ENCODE peak calls at places on chromosomes 11 and 22, in six cellular contexts. V is HCT116, N is SK-N-SH, I is K562, L is H1, Q is HepG2. G is an unnamed sample.
A peak's percentile ranks its signal among the peaks of the same experiment; 100 is the strongest.

GRCh38 chr22:40182231-40182835 is 4.6 kb downstream of the TNRC6B start:
- DNase-seq in V (no peak), Q (no peak), N (no peak), L (no peak), I (no peak), G (no peak)

GRCh38 chr11:74749127-74749964 is 697 bp downstream of the RNF169 start:
- DNase-seq in V (peak; percentile 19), Q (peak; percentile 73), N (peak; percentile 86), L (peak; percentile 73), I (peak; percentile 82), G (peak; percentile 69)

GRCh38 chr11:77201991-77202841 is 74.2 kb downstream of the MYO7A start:
- DNase-seq in N (no peak), Q (no peak), L (no peak), V (no peak), I (no peak), G (no peak)

GRCh38 chr11:33802414-33802950 is 28.2 kb upstream of the FBXO3 start:
- DNase-seq in Q (peak; percentile 37), L (peak; percentile 83), V (peak; percentile 85), I (peak; percentile 28), N (peak; percentile 72), G (peak; percentile 26)

GRCh38 chr11:16278273-16278672 is 78.1 kb downstream of the SOX6 start:
- DNase-seq in N (no peak), Q (no peak), I (no peak), L (no peak), V (no peak), G (no peak)

GRCh38 chr22:19755722-19756287 is 4.8 kb upstream of the TBX1 start:
- DNase-seq in L (no peak), I (no peak), Q (no peak), N (peak; percentile 71), V (no peak), G (no peak)

GRCh38 chr22:36331306-36331911 is 56.4 kb downstream of the MYH9 start:
- DNase-seq in I (peak; percentile 62), Q (peak; percentile 75), N (peak; percentile 57), V (peak; percentile 82), L (no peak), G (peak; percentile 41)

GRCh38 chr11:61028135-61028729 is 56.8 kb downstream of the CD6 start:
- DNase-seq in L (no peak), I (no peak), Q (no peak), N (no peak), V (no peak), G (no peak)

GRCh38 chr22:24727218-24727851 is 47.2 kb downstream of the PIWIL3 start:
- DNase-seq in V (peak; percentile 72), Q (peak; percentile 92), N (peak; percentile 66), I (peak; percentile 33), L (no peak), G (peak; percentile 13)

GRCh38 chr11:838441-839279 is 3.7 kb downstream of the POLR2L start:
- DNase-seq in V (no peak), Q (peak; percentile 82), I (no peak), N (no peak), L (no peak), G (peak; percentile 46)

GRCh38 chr22:30607300-30607930 is 441 bp downstream of the TCN2 start:
- DNase-seq in Q (no peak), I (no peak), L (no peak), V (no peak), N (no peak), G (no peak)

GRCh38 chr11:128504489-128504888 is 82.9 kb downstream of the ETS1 start:
- DNase-seq in L (no peak), V (no peak), Q (no peak), N (no peak), I (no peak), G (no peak)

DNA sequence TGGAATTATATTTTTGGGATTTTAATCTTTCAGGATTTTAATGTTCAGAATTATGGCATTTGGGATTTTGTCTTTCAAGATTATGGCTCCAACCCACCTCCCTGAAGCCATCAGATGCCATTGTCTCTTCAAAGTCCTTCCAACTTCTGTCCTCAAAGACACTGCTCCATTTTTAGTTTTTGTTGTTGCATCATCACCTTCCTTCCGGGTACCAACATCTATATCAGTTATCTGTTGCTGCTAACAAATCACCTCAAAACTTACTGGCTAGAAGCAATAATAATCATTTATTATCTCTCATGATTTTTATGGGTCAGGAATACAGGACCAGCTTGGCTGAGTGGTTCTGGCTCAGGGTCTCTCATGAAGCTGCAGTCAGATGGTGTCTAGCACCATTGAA is 138.8 kb upstream of the ZBED5 start:
- DNase-seq in L (no peak), I (no peak), V (no peak), N (no peak), Q (no peak), G (no peak)
- TF ChIP-seq JUND in L (no peak), I (no peak), V (no peak), N (no peak), Q (no peak), G (no peak)

GRCh38 chr11:93082900-93083299 is 113.4 kb downstream of the MTNR1B start:
- DNase-seq in I (no peak), L (no peak), N (no peak), V (no peak), Q (no peak), G (no peak)

GRCh38 chr11:93081694-93082093 is 112.2 kb downstream of the MTNR1B start:
- DNase-seq in Q (no peak), I (no peak), N (no peak), V (no peak), L (no peak), G (no peak)

GRCh38 chr11:93085097-93085496 is 112.7 kb downstream of the SLC36A4 start:
- DNase-seq in V (no peak), L (no peak), N (no peak), I (no peak), Q (no peak), G (no peak)

GRCh38 chr11:93075782-93076181 is 106.3 kb downstream of the MTNR1B start:
- DNase-seq in I (no peak), Q (no peak), L (no peak), V (no peak), N (no peak), G (no peak)

DNA sequence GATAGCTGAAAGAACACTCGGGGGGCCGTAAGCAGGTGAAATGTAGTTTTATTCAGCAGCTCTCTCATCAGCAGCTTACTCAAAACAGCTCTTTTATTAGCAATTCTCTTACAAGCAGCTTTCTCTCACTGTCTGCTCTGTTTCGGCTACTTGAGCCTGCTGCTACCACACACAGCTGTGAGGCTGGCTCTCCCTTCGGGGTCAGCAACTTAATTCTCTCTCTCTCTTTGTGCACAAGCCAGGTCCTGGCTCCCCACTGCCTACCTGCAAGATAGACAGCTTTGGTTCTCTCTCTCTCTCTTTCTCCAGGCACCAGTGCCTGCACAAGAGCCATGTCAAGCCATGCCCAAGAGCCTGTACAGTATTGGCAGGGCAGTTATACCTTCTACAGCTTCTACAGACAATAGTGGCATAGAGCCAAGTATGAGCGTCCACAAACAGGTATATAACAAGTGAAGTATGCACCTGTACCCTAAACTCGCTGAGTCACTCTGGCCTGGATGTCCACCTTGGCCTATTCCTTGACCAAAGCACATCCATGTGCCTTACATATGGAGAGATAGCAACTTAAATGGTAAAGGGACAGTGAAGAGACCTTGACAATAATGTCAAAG is 110.8 kb downstream of the MTNR1B start:
- DNase-seq in I (no peak), L (no peak), Q (no peak), V (no peak), N (no peak), G (peak; percentile 51)
- TF ChIP-seq JUND in I (no peak), L (no peak), Q (no peak), V (no peak), N (no peak), G (no peak)

GRCh38 chr11:66318576-66318970 is 1.7 kb upstream of the CD248 start:
- DNase-seq in N (no peak), V (no peak), L (no peak), I (no peak), Q (no peak), G (no peak)
- TF ChIP-seq JUND in N (no peak), V (no peak), L (no peak), I (no peak), Q (no peak), G (no peak)

DNA sequence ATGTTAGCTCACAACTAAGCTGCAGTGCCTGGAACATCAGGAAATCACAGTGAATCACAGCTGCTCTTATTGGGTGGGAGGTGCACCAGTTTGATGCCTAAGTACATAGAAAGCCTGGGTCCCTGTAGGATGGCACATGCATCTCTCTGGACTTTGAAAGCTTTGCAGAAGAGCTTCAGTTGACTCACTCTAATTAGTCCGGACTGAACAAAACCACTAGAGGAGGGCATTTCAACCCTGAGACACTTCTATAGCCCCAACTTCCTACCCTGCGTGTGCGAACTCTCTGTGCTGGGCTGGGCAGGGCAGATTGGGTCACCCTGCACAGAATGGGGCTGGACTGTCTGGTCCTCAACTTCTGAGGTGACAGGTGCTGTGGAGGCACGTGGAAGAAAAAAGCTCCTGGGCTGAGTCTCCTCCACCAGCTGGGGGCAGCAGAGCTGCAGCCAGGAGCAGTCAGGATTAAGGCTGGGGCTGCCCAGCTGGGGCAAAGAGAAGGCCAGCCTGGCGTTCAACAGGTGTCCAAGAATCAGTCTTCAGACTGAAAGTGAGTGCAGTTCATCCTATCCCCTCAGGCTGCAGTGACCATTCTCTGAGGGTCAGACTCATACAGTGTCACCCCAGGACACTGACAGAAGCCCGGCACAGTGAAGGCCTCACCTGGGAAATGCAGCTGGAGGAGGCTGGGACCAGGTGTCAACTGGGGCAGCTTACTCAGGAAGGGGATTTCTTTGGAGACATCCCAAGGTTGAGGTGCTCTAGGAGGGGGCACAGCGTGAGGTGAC is 22.1 kb downstream of the GGTLC2 start:
- DNase-seq in Q (peak; percentile 11), N (no peak), V (no peak), I (peak; percentile 84), L (peak; percentile 60), G (peak; percentile 51)
- TF ChIP-seq JUND in Q (no peak), N (no peak), V (no peak), I (no peak), L (no peak), G (no peak)